ENCODE peak calls at places on chromosomes 5 and 9, in eight cellular contexts. L is AG09309; E is PC-9; M is cardiac muscle cell; X is GM10248; I is CD4-positive, alpha-beta T cell; K is heart right ventricle; W is ovary. F is an unnamed sample.

GRCh38 chr5:83503662-83504061 is 32.1 kb downstream of the VCAN start:
- DNase-seq in L (no peak), E (no peak), M (peak), X (no peak), I (no peak), K (no peak), W (no peak), F (no peak)

GRCh38 chr9:97781902-97782301 is 71.1 kb upstream of the FOXE1 start:
- DNase-seq in L (no peak), E (no peak), M (no peak), X (no peak), I (no peak), K (no peak), W (no peak), F (no peak)

GRCh38 chr5:10655041-10655685 is 91.3 kb downstream of the ANKRD33B start:
- DNase-seq in L (no peak), E (peak), M (no peak), X (no peak), I (no peak), K (no peak), W (no peak), F (no peak)

GRCh38 chr9:87601175-87601574 is 103.5 kb downstream of the DAPK1 start:
- DNase-seq in L (no peak), E (peak), M (no peak), X (no peak), I (no peak), K (no peak), W (peak), F (no peak)

GRCh38 chr9:130328349-130328801 is 62.8 kb downstream of the HMCN2 start:
- DNase-seq in L (peak), E (no peak), M (peak), X (no peak), I (no peak), K (peak), W (peak), F (no peak)

GRCh38 chr9:86891886-86892437 is 55.3 kb downstream of the GAS1 start:
- DNase-seq in L (no peak), E (no peak), M (peak), X (no peak), I (no peak), K (no peak), W (no peak), F (no peak)

GRCh38 chr9:91274950-91275349 is 86.8 kb downstream of the AUH start:
- DNase-seq in L (no peak), E (no peak), M (no peak), X (no peak), I (no peak), K (no peak), W (no peak), F (no peak)

GRCh38 chr9:117649126-117649525 is 55.1 kb upstream of the TLR4 start:
- DNase-seq in L (no peak), E (no peak), M (peak), X (no peak), I (no peak), K (no peak), W (no peak), F (no peak)

GRCh38 chr9:76403352-76403751 is 9.1 kb upstream of the RFK start:
- DNase-seq in L (peak), E (peak), M (peak), X (peak), I (no peak), K (peak), W (no peak), F (peak)

GRCh38 chr9:132409828-132410528 is at the start of gene CFAP77:
- DNase-seq in L (no peak), E (no peak), M (peak), X (peak), I (no peak), K (peak), W (peak), F (peak)

GRCh38 chr9:111399772-111400563 is 69.9 kb upstream of the OR2K2 start:
- DNase-seq in L (no peak), E (peak), M (peak), X (no peak), I (no peak), K (no peak), W (no peak), F (no peak)

GRCh38 chr9:115643948-115644727 is 509.5 kb upstream of the PAPPA start:
- DNase-seq in L (no peak), E (no peak), M (no peak), X (no peak), I (no peak), K (no peak), W (no peak), F (no peak)

GRCh38 chr5:142388696-142389095 is 63.9 kb upstream of the SPRY4 start:
- DNase-seq in L (peak), E (peak), M (peak), X (no peak), I (no peak), K (no peak), W (no peak), F (no peak)

GRCh38 chr5:59069438-59070079 is 486.7 kb downstream of the RAB3C start:
- DNase-seq in L (peak), E (peak), M (peak), X (no peak), I (no peak), K (peak), W (peak), F (peak)

GRCh38 chr9:34513567-34514214 is 9.1 kb downstream of the ENHO start:
- DNase-seq in L (no peak), E (no peak), M (peak), X (no peak), I (no peak), K (no peak), W (no peak), F (no peak)

GRCh38 chr9:137987244-137988030 is 109.9 kb downstream of the CACNA1B start:
- DNase-seq in L (no peak), E (peak), M (no peak), X (no peak), I (no peak), K (no peak), W (no peak), F (no peak)

GRCh38 chr9:131610231-131610761 is 65.0 kb downstream of the PRRT1B start:
- DNase-seq in L (peak), E (no peak), M (peak), X (no peak), I (no peak), K (peak), W (peak), F (peak)

GRCh38 chr9:123487944-123488343 is 131.9 kb downstream of the CRB2 start:
- DNase-seq in L (no peak), E (no peak), M (no peak), X (no peak), I (no peak), K (no peak), W (no peak), F (no peak)

GRCh38 chr9:456365-456764 is 241.7 kb downstream of the DOCK8 start:
- DNase-seq in L (no peak), E (peak), M (peak), X (no peak), I (no peak), K (peak), W (no peak), F (no peak)

GRCh38 chr9:94097788-94098413 is 13.6 kb downstream of the PTPDC1 start:
- DNase-seq in L (peak), E (no peak), M (peak), X (no peak), I (no peak), K (no peak), W (no peak), F (peak)

GRCh38 chr5:65926893-65927292 is 518 bp downstream of the ERBIN start:
- DNase-seq in L (no peak), E (no peak), M (peak), X (no peak), I (no peak), K (no peak), W (no peak), F (no peak)

GRCh38 chr5:72711361-72711760 is 105.1 kb upstream of the TNPO1 start:
- DNase-seq in L (no peak), E (no peak), M (no peak), X (no peak), I (no peak), K (no peak), W (no peak), F (no peak)

GRCh38 chr5:14617441-14617840 is 35.8 kb downstream of the OTULINL start:
- DNase-seq in L (no peak), E (no peak), M (no peak), X (no peak), I (no peak), K (no peak), W (no peak), F (no peak)

DNA sequence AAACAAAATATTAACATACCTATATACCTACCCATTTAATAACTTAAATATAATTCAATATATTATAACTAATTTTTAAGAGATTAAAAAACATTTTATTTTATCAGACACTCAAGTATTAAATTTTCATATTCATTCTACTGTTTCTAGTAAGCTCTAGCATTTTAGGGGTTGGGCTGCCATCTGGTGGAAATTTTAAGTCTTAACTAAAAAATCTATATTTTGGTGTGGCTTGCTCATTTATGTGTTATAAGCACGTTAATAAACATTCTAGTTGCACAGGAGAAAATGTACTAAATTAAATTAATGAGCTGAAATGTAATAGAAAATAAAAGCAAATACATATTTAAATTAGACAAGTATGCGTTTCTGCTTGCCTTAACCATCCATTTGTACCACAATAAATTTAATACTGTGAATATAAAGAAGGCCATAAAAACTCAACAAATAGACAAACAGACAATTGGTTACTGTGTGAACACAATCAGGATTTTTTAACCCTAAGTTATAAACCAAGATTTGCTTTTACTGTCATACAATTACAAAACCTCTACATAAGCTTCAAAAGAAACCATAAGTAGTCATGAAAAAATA is 1728.3 kb upstream of the CDH9 start:
- DNase-seq in L (peak), E (no peak), M (peak), X (no peak), I (no peak), K (no peak), W (no peak), F (no peak)
- TF ChIP-seq CTCF in L (no peak), E (peak), M (peak), X (no peak), I (no peak), K (peak), W (no peak), F (no peak)

GRCh38 chr5:174581483-174581882 is 142.9 kb upstream of the MSX2 start:
- DNase-seq in L (no peak), E (no peak), M (peak), X (no peak), I (no peak), K (no peak), W (no peak), F (no peak)
- TF ChIP-seq CTCF in L (peak), E (peak), M (peak), X (peak), I (no peak), K (peak), W (no peak), F (peak)

DNA sequence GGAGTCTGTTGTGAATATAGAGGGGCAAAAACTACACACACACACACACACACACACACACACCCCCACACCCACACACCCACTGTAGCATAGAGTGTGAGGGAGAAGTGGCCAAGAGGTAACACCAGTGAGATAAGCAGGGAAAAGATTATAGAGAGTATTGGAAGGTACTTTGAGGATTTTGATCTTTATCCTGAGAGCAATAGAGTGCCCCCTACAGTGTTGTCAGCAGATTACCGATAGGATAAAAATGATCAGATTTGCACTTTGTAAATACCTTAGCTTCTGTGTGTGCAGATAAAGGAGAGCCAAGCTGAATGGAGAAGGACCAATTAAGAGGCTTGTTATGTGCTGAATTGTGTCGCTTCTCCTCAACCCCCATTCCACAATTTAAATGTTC is 32.3 kb downstream of the ERCC6L2 start:
- DNase-seq in L (no peak), E (no peak), M (no peak), X (no peak), I (no peak), K (no peak), W (no peak), F (no peak)
- TF ChIP-seq CTCF in L (peak), E (peak), M (no peak), X (peak), I (no peak), K (no peak), W (no peak), F (no peak)

GRCh38 chr5:51018423-51018822 is 352.0 kb downstream of the PARP8 start:
- DNase-seq in L (no peak), E (no peak), M (no peak), X (no peak), I (no peak), K (no peak), W (no peak), F (no peak)

DNA sequence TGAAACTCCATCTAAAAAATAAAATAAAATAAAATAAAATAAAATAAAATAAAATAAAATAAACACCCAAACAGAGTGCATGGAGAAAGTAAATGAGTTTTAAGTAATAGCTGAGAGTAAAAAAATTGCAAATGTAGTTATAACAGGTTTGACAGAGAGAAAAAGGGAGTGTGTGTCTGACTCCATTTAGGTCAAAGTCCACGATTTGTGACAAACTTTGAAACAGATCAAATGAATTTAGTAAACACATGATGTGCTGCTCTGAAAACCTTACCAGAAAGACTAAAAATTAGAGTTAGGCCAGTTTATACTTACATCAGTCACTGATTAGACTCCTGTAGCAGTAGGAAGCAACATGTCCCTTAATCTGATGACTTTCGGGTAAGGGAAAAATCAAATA is 346.6 kb downstream of the PARP8 start:
- DNase-seq in L (no peak), E (no peak), M (no peak), X (no peak), I (no peak), K (no peak), W (no peak), F (no peak)
- TF ChIP-seq CTCF in L (no peak), E (no peak), M (no peak), X (no peak), I (no peak), K (no peak), W (no peak), F (no peak)

GRCh38 chr5:76607353-76607871 is 15.8 kb downstream of the F2RL2 start:
- DNase-seq in L (no peak), E (no peak), M (peak), X (no peak), I (no peak), K (no peak), W (no peak), F (no peak)

GRCh38 chr5:76606665-76607064 is 16.5 kb downstream of the F2RL2 start:
- DNase-seq in L (no peak), E (no peak), M (no peak), X (no peak), I (no peak), K (no peak), W (no peak), F (no peak)

GRCh38 chr5:76604838-76605237 is 18.4 kb downstream of the F2RL2 start:
- DNase-seq in L (no peak), E (no peak), M (peak), X (no peak), I (no peak), K (no peak), W (no peak), F (no peak)

GRCh38 chr5:76601470-76601869 is 21.7 kb downstream of the F2RL2 start:
- DNase-seq in L (no peak), E (no peak), M (peak), X (peak), I (no peak), K (peak), W (no peak), F (peak)

GRCh38 chr5:76602094-76602726 is 21.0 kb downstream of the F2RL2 start:
- DNase-seq in L (no peak), E (no peak), M (peak), X (no peak), I (no peak), K (no peak), W (no peak), F (no peak)
- TF ChIP-seq CTCF in L (peak), E (peak), M (peak), X (no peak), I (no peak), K (no peak), W (no peak), F (peak)

GRCh38 chr9:33341182-33341581 is 50.9 kb downstream of the NFX1 start:
- DNase-seq in L (no peak), E (no peak), M (no peak), X (no peak), I (no peak), K (no peak), W (no peak), F (no peak)

GRCh38 chr9:33344145-33344544 is 53.8 kb downstream of the NFX1 start:
- DNase-seq in L (no peak), E (no peak), M (no peak), X (no peak), I (no peak), K (no peak), W (no peak), F (no peak)

GRCh38 chr9:33340186-33340585 is 49.9 kb downstream of the NFX1 start:
- DNase-seq in L (no peak), E (no peak), M (no peak), X (no peak), I (no peak), K (no peak), W (no peak), F (no peak)
- TF ChIP-seq CTCF in L (no peak), E (no peak), M (no peak), X (no peak), I (no peak), K (no peak), W (no peak), F (no peak)

GRCh38 chr9:133876144-133876543 is 116.0 kb downstream of the VAV2 start:
- DNase-seq in L (no peak), E (no peak), M (peak), X (no peak), I (no peak), K (no peak), W (no peak), F (no peak)
- TF ChIP-seq CTCF in L (peak), E (peak), M (peak), X (no peak), I (no peak), K (no peak), W (no peak), F (peak)